ENCODE peak calls at places on chromosomes 3 and 15, in four cellular contexts. Q, D, A and B are unnamed samples.

GRCh38 chr3:119469378-119470189 is 821 bp downstream of the POGLUT1 start:
- DNase-seq in Q (no peak), D (no peak), A (peak; percentile 47), B (peak; percentile 73)

GRCh38 chr3:25155696-25156471 is 272.2 kb upstream of the RARB start:
- DNase-seq in Q (peak; percentile 84), D (peak; percentile 86), A (no peak), B (peak; percentile 45)

GRCh38 chr3:74287557-74287956 is 326.9 kb downstream of the CNTN3 start:
- DNase-seq in Q (no peak), D (no peak), A (peak; percentile 18), B (no peak)

GRCh38 chr3:57729339-57730039 is 26.6 kb upstream of the SLMAP start:
- DNase-seq in Q (no peak), D (no peak), A (peak; percentile 35), B (no peak)

GRCh38 chr15:96442076-96442475 is 111.6 kb downstream of the NR2F2 start:
- DNase-seq in Q (no peak), D (no peak), A (no peak), B (no peak)

GRCh38 chr15:78097667-78098066 is 5.3 kb downstream of the SH2D7 start:
- DNase-seq in Q (no peak), D (no peak), A (no peak), B (no peak)

GRCh38 chr15:74653426-74654082 is 37.9 kb downstream of the CLK3 start:
- DNase-seq in Q (no peak), D (no peak), A (peak; percentile 59), B (peak; percentile 82)

GRCh38 chr3:30263238-30263920 is 343.0 kb upstream of the TGFBR2 start:
- DNase-seq in Q (no peak), D (no peak), A (no peak), B (peak; percentile 26)

GRCh38 chr3:86563358-86563970 is 427.5 kb downstream of the VGLL3 start:
- DNase-seq in Q (peak; percentile 38), D (no peak), A (peak; percentile 47), B (peak; percentile 26)

GRCh38 chr15:83692820-83693581 is 39.1 kb downstream of the ADAMTSL3 start:
- DNase-seq in Q (no peak), D (no peak), A (no peak), B (peak; percentile 51)
- H3K4ac ChIP-seq in Q (no peak overlapping the region), D (no peak overlapping the region), A (no peak overlapping the region), B (peak overlapping the region; percentile 78)

GRCh38 chr3:125052671-125053303 is 3.0 kb downstream of the HEG1 start:
- DNase-seq in Q (no peak), D (no peak), A (peak; percentile 92), B (peak; percentile 92)

GRCh38 chr3:125055165-125055912 is 458 bp downstream of the HEG1 start:
- DNase-seq in Q (no peak), D (no peak), A (peak; percentile 20), B (no peak)

GRCh38 chr3:125054436-125055164 is 1.2 kb downstream of the HEG1 start:
- DNase-seq in Q (no peak), D (no peak), A (peak; percentile 68), B (peak; percentile 89)

GRCh38 chr3:125051715-125052581 is 3.8 kb downstream of the HEG1 start:
- DNase-seq in Q (no peak), D (peak; percentile 45), A (peak; percentile 91), B (peak; percentile 89)

GRCh38 chr3:125053304-125053699 is 2.5 kb downstream of the HEG1 start:
- DNase-seq in Q (no peak), D (no peak), A (no peak), B (no peak)
- H3K23ac ChIP-seq in Q (no peak overlapping the region), D (no peak overlapping the region), A (peak overlapping the region; percentile 44), B (no peak overlapping the region)

GRCh38 chr15:20341901-20342605 is 199.5 kb downstream of the GOLGA6L6 start:
- DNase-seq in Q (no peak), D (peak; percentile 83), A (no peak), B (no peak)
- H3K9me3 ChIP-seq in Q (peaks cover 20% of the 10 kb centered on the region), D (peaks cover 79% of the 10 kb centered on the region), A (peaks cover 68% of the 10 kb centered on the region), B (peaks cover 17% of the 10 kb centered on the region)

DNA sequence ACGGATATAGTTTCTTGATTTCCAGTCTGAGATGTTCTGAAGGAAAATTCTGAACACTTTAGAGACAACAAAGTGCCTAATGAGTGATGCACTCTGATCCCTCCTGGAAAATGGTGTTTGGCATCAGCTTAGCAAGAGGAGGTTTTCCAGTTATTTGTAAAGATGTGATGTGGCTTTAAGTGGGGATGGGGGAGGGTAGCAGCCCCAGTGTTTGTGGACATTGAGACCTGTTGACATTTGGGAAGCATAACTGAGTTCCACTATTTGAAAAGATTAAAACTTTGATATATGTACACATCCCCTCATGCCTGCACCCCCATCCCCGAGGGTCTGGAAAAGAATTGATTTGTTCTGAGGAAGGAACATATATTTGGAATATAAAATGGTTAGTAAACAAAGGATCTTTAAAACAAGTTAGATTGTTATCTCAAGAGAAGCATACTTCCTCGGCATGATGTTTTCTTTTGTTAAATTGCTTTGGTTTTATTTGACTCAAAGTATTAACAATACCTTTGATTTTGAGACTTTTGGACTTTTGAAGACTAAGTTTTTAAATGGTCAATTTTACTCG is 6.5 kb downstream of the IGF1R start:
- DNase-seq in Q (no peak), D (no peak), A (no peak), B (no peak)
- H3K4ac ChIP-seq in Q (no peak overlapping the region), D (no peak overlapping the region), A (no peak overlapping the region), B (no peak overlapping the region)

GRCh38 chr15:98592136-98592535 is 56.2 kb upstream of the IGF1R start:
- DNase-seq in Q (no peak), D (peak; percentile 62), A (no peak), B (no peak)
- H3K23ac ChIP-seq in Q (peak overlapping the region; percentile 71), D (no peak overlapping the region), A (no peak overlapping the region), B (no peak overlapping the region)

GRCh38 chr3:16140894-16141285 is 33.6 kb upstream of the GALNT15 start:
- DNase-seq in Q (no peak), D (no peak), A (no peak), B (no peak)

GRCh38 chr3:16142350-16143050 is 32.0 kb upstream of the GALNT15 start:
- DNase-seq in Q (no peak), D (no peak), A (no peak), B (no peak)

GRCh38 chr3:16137044-16137443 is 37.4 kb upstream of the GALNT15 start:
- DNase-seq in Q (no peak), D (no peak), A (peak; percentile 27), B (no peak)

GRCh38 chr3:16137977-16138376 is 36.5 kb upstream of the GALNT15 start:
- DNase-seq in Q (no peak), D (no peak), A (no peak), B (no peak)

GRCh38 chr3:16140116-16140893 is 34.2 kb upstream of the GALNT15 start:
- DNase-seq in Q (no peak), D (no peak), A (peak; percentile 88), B (peak; percentile 88)
- H3K9me3 ChIP-seq in Q (peaks cover 7% of the 10 kb centered on the region), D (peaks cover 17% of the 10 kb centered on the region), A (peaks cover 7% of the 10 kb centered on the region), B (peaks cover 14% of the 10 kb centered on the region)